ENCODE peak calls at places on chromosome 12, in nine cellular contexts. Q is Calu3; S is activated T-cell treated with anti-CD3 and anti-CD28 coated beads for 24 hours; O is GM23338; I is astrocyte of the spinal cord; F is nephron progenitor cell; K is psoas muscle; L is iPS-NIHi11; T is stimulated activated naive CD8-positive, alpha-beta T cell treated with anti-CD3 and anti-CD28 coated beads, Interleukin-15, Interleukin-2, amounts not matched to agents 100 U/mL and 50 U/mL, for 24 hours. A is an unnamed sample.

GRCh38 chr12:102300824-102301461 is 103.3 kb upstream of the PMCH start:
- DNase-seq in I (peak), S (no peak), O (peak), K (no peak), Q (peak), T (peak), L (peak), F (no peak), A (peak)

GRCh38 chr12:68560823-68561422 is 49.8 kb upstream of the RAP1B start:
- DNase-seq in I (no peak), Q (no peak), K (no peak), O (no peak), S (no peak), L (no peak), T (no peak), F (no peak), A (no peak)

GRCh38 chr12:100348657-100349454 is 8.0 kb upstream of the SLC17A8 start:
- DNase-seq in Q (no peak), K (no peak), S (no peak), L (peak), I (peak), F (no peak), T (no peak), O (peak), A (peak)

GRCh38 chr12:118983147-118983824 is 1.9 kb downstream of the SRRM4 start:
- DNase-seq in I (no peak), S (no peak), Q (no peak), F (no peak), O (no peak), L (no peak), K (no peak), T (no peak), A (no peak)

GRCh38 chr12:68334136-68334535 is 2.0 kb upstream of the MDM1 start:
- DNase-seq in K (no peak), I (no peak), F (no peak), S (no peak), L (no peak), T (peak), O (peak), Q (peak), A (no peak)

GRCh38 chr12:15601210-15601800 is 187.9 kb downstream of the EPS8 start:
- DNase-seq in T (no peak), O (no peak), K (no peak), L (no peak), I (peak), S (no peak), F (no peak), Q (peak), A (no peak)

GRCh38 chr12:1837541-1838206 is 17.3 kb downstream of the LRTM2 start:
- DNase-seq in F (peak), O (no peak), T (no peak), Q (no peak), L (no peak), I (peak), K (no peak), S (no peak), A (no peak)

GRCh38 chr12:107317751-107318553 is 224.6 kb upstream of the CRY1 start:
- DNase-seq in S (peak), Q (peak), L (peak), O (peak), T (peak), F (peak), K (peak), I (peak), A (no peak)

GRCh38 chr12:25065035-25065434 is 116.1 kb upstream of the BCAT1 start:
- DNase-seq in S (no peak), K (no peak), Q (no peak), I (no peak), L (no peak), F (no peak), T (no peak), O (peak), A (no peak)

A was measured in foreskin melanocyte.